ENCODE peak calls at places on chromosome 17, in five cellular contexts. Z is heart right ventricle, P is cardiac muscle cell, O is breast epithelium, T is psoas muscle. D is an unnamed sample.

GRCh38 chr17:5499790-5500189 is 13.4 kb downstream of the MIS12 start:
- DNase-seq in Z (no peak), P (no peak), O (no peak), T (no peak), D (no peak)

GRCh38 chr17:36652716-36653115 is 51.3 kb downstream of the MRM1 start:
- DNase-seq in Z (no peak), P (no peak), O (no peak), T (no peak), D (no peak)

GRCh38 chr17:6501359-6501758 is 55.0 kb downstream of the PITPNM3 start:
- DNase-seq in Z (no peak), P (no peak), O (no peak), T (no peak), D (no peak)

GRCh38 chr17:18949566-18949965 is 2.4 kb upstream of the SLC5A10 start:
- DNase-seq in Z (no peak), P (peak; percentile 76), O (no peak), T (no peak), D (no peak)

GRCh38 chr17:181213-182163 is at the start of gene DOC2B:
- DNase-seq in Z (peak; percentile 63), P (peak; percentile 41), O (no peak), T (peak; percentile 72), D (no peak)

GRCh38 chr17:72466199-72466598 is 345.4 kb downstream of the SOX9 start:
- DNase-seq in Z (no peak), P (peak; percentile 42), O (no peak), T (no peak), D (no peak)

GRCh38 chr17:65332375-65332774 is 195.2 kb downstream of the RGS9 start:
- DNase-seq in Z (no peak), P (peak; percentile 42), O (no peak), T (no peak), D (no peak)

GRCh38 chr17:49078248-49078647 is 54.3 kb upstream of the B4GALNT2 start:
- DNase-seq in Z (no peak), P (no peak), O (no peak), T (no peak), D (no peak)

GRCh38 chr17:39632153-39632941 is 4.6 kb upstream of the STARD3 start:
- DNase-seq in Z (no peak), P (no peak), O (peak; percentile 79), T (no peak), D (no peak)

GRCh38 chr17:32335647-32336046 is 6.3 kb downstream of the C17orf75 start:
- DNase-seq in Z (no peak), P (peak; percentile 47), O (no peak), T (no peak), D (no peak)

GRCh38 chr17:36851230-36851629 is 86.0 kb upstream of the LHX1 start:
- DNase-seq in Z (no peak), P (no peak), O (no peak), T (no peak), D (no peak)

GRCh38 chr17:1561420-1562177 is 993 bp downstream of the PITPNA start:
- DNase-seq in Z (peak; percentile 33), P (peak; percentile 29), O (no peak), T (peak; percentile 37), D (no peak)

GRCh38 chr17:82281502-82282238 is 8.2 kb upstream of the CSNK1D start:
- DNase-seq in Z (no peak), P (no peak), O (peak; percentile 85), T (no peak), D (no peak)

GRCh38 chr17:14744716-14745115 is 443.8 kb downstream of the HS3ST3B1 start:
- DNase-seq in Z (no peak), P (no peak), O (no peak), T (no peak), D (no peak)

DNA sequence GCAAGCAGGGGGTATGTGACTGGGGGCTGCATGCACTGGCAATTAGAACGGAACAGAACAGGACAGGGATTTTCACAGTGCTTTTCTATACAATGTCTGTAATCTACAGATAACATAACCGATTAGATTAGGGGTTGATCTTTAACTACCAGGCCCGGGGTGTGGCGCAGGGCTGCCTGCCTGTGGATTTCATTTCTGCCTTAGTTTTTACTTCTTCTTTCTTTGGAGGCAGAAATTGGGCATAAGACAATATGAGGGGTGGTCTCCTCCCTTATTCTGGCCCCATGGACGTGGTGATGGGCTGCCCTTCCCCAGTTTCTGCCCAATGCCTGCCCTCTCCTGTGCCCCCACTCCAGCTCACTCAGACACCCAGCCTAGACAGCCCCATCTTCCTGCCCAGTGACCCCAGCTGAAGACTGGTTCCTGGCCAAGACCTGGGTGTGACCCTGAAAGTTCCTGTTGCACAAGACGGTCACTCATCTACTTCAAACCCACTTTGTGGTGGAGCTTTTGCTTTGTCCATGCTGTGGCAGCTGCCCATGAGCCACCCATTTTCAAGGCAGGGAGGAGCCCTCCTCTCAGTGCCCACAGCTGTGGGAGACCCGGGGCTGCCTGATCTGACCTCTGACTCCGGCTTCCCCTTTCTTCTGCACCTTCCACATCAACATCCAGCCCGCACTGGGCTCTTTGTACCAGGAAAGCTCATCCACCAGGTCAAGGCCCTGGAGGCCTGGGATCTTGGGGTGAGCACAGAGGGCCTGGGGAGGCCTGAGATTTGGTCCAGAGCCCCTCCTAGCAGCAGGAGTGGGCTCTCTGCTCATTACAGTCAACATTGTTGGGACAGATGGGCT is 18.6 kb downstream of the ALOX12B start:
- DNase-seq in Z (peak; percentile 35), P (no peak), O (no peak), T (no peak), D (no peak)
- TF ChIP-seq CTCF in Z (no peak), P (no peak), O (no peak), T (no peak), D (no peak)

DNA sequence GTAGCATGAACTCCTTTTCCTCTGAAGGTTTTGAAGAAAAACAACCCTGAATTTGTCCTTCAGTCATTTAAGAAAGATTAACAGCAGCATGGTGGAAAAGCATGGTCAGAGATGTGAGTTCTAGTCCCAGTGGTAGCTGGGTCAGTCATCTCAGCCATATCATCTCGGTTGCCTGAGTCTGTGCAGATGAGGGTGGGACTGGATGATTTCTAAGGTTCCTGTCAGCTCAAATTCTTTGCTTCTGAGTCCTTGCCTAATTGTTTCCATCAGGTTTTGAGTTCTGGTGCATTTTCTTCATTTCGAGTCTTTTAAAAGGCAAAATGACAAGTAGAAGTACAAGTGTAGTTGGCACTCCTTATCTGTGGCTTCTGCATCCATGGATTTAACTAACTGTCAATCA is 63.9 kb downstream of the TNRC6C start:
- DNase-seq in Z (no peak), P (no peak), O (no peak), T (no peak), D (no peak)
- H3K27ac ChIP-seq in Z (no peak overlapping the region), P (no peak overlapping the region), O (no peak overlapping the region), T (no peak overlapping the region), D (no peak overlapping the region)

GRCh38 chr17:27816946-27817345 is 16.6 kb upstream of the NOS2 start:
- DNase-seq in Z (no peak), P (no peak), O (no peak), T (no peak), D (no peak)
- H3K9me3 ChIP-seq in Z (peaks cover 6% of the 10 kb centered on the region), P (no peaks in the 10 kb centered on the region), O (no peaks in the 10 kb centered on the region), T (no peaks in the 10 kb centered on the region), D (peaks cover 8% of the 10 kb centered on the region)

GRCh38 chr17:78498848-78499247 is 78.3 kb downstream of the DNAH17 start:
- DNase-seq in Z (no peak), P (no peak), O (no peak), T (no peak), D (no peak)
- TF ChIP-seq CTCF in Z (no peak), P (no peak), O (no peak), T (no peak), D (no peak)

GRCh38 chr17:67519801-67520251 is 142.7 kb downstream of the PITPNC1 start:
- DNase-seq in Z (no peak), P (no peak), O (no peak), T (no peak), D (no peak)

GRCh38 chr17:67518881-67519280 is 141.8 kb downstream of the PITPNC1 start:
- DNase-seq in Z (no peak), P (peak; percentile 38), O (no peak), T (no peak), D (no peak)

GRCh38 chr17:67517335-67517734 is 140.3 kb downstream of the PITPNC1 start:
- DNase-seq in Z (no peak), P (no peak), O (no peak), T (no peak), D (no peak)

GRCh38 chr17:67514998-67515397 is 137.9 kb downstream of the PITPNC1 start:
- DNase-seq in Z (no peak), P (no peak), O (no peak), T (no peak), D (no peak)

DNA sequence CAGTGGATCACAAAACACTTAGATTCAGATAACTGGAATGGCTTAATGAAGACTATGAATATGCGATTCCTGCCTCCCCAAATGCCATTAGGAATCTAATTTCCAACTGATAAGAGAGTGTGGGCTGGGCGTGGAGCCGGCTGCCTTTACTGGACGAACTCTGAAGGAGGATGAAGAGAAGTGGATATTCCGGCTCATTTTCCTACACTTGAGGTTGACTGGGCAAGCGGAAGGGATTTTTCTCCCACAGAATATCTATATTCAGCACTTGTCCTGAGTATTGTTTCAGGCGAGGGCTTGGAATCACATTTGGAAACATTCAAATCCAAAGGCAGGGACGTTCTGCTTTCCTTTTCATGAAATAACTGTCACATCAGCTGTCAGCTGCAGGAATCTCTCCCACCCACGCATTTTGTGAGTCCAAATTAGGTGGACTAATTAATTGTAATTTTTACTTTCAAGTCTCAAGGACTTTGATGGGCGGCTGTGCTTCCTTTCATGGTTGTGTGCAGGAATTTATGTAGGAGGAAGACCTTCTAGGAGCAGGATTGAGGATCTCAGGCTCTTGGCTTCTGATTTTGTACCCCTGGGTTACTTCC is 138.5 kb downstream of the PITPNC1 start:
- DNase-seq in Z (no peak), P (no peak), O (no peak), T (no peak), D (no peak)
- H3K27ac ChIP-seq in Z (peak overlapping the region; percentile 42), P (peak overlapping the region; percentile 73), O (no peak overlapping the region), T (no peak overlapping the region), D (no peak overlapping the region)

GRCh38 chr17:80289631-80290030 is 29.0 kb downstream of the RNF213 start:
- DNase-seq in Z (no peak), P (no peak), O (no peak), T (no peak), D (no peak)
- H3K9me3 ChIP-seq in Z (no peaks in the 10 kb centered on the region), P (no peaks in the 10 kb centered on the region), O (no peaks in the 10 kb centered on the region), T (no peaks in the 10 kb centered on the region), D (no peaks in the 10 kb centered on the region)

GRCh38 chr17:46979023-46979870 is at the start of gene RPRML:
- DNase-seq in Z (peak; percentile 41), P (peak; percentile 35), O (no peak), T (peak; percentile 30), D (no peak)

GRCh38 chr17:46977750-46978488 is 1.1 kb downstream of the RPRML start:
- DNase-seq in Z (no peak), P (no peak), O (no peak), T (no peak), D (no peak)

GRCh38 chr17:46976626-46977270 is 2.3 kb downstream of the RPRML start:
- DNase-seq in Z (no peak), P (no peak), O (no peak), T (no peak), D (no peak)

GRCh38 chr17:46978489-46979022 is 497 bp downstream of the RPRML start:
- DNase-seq in Z (no peak), P (peak; percentile 8), O (no peak), T (no peak), D (no peak)

GRCh38 chr17:46977348-46977747 is 1.7 kb downstream of the RPRML start:
- DNase-seq in Z (no peak), P (peak; percentile 32), O (no peak), T (no peak), D (no peak)
- TF ChIP-seq CTCF in Z (no peak), P (peak; percentile 32), O (no peak), T (no peak), D (no peak)

D was measured in CD4-positive, alpha-beta T cell.